ENCODE peak calls at places on chromosomes 4 and X, in seven cellular contexts. One of them, this sample, is unnamed.
A peak's percentile ranks its signal among the peaks of the same experiment; 100 is the strongest.

GRCh38 chr4:98555798-98556445 is 102.5 kb downstream of the TSPAN5 start:
- DNase-seq in transverse colon: no peak
- DNase-seq in NT2/D1: no peak
- DNase-seq in psoas muscle: no peak
- DNase-seq in IMR-90: peak; percentile 49
- DNase-seq in uterus: no peak
- DNase-seq in pancreas: no peak
- DNase-seq in this sample: no peak

GRCh38 chr4:82939414-82939813 is 38.9 kb downstream of the THAP9 start:
- DNase-seq in transverse colon: no peak
- DNase-seq in NT2/D1: no peak
- DNase-seq in psoas muscle: no peak
- DNase-seq in IMR-90: no peak
- DNase-seq in uterus: no peak
- DNase-seq in pancreas: no peak
- DNase-seq in this sample: no peak

GRCh38 chr4:91304292-91304691 is 999.5 kb upstream of the GRID2 start:
- DNase-seq in transverse colon: no peak
- DNase-seq in NT2/D1: no peak
- DNase-seq in psoas muscle: no peak
- DNase-seq in IMR-90: no peak
- DNase-seq in uterus: no peak
- DNase-seq in pancreas: no peak
- DNase-seq in this sample: no peak

GRCh38 chr4:5385741-5386251 is 322.6 kb downstream of the EVC2 start:
- DNase-seq in transverse colon: peak; percentile 80
- DNase-seq in NT2/D1: no peak
- DNase-seq in psoas muscle: no peak
- DNase-seq in IMR-90: no peak
- DNase-seq in uterus: no peak
- DNase-seq in pancreas: peak; percentile 27
- DNase-seq in this sample: no peak

GRCh38 chr4:56731857-56732256 is 50.8 kb upstream of the HOPX start:
- DNase-seq in transverse colon: peak; percentile 53
- DNase-seq in NT2/D1: no peak
- DNase-seq in psoas muscle: peak; percentile 29
- DNase-seq in IMR-90: no peak
- DNase-seq in uterus: no peak
- DNase-seq in pancreas: no peak
- DNase-seq in this sample: peak; percentile 46

GRCh38 chr4:6768539-6768905 is 14.0 kb upstream of the KIAA0232 start:
- DNase-seq in transverse colon: no peak
- DNase-seq in NT2/D1: no peak
- DNase-seq in psoas muscle: peak; percentile 43
- DNase-seq in IMR-90: peak; percentile 37
- DNase-seq in uterus: no peak
- DNase-seq in pancreas: no peak
- DNase-seq in this sample: no peak

GRCh38 chrX:39907964-39908616 is 189.7 kb downstream of the BCOR start:
- DNase-seq in transverse colon: peak; percentile 32
- DNase-seq in NT2/D1: peak; percentile 40
- DNase-seq in psoas muscle: peak; percentile 73
- DNase-seq in IMR-90: peak; percentile 95
- DNase-seq in uterus: peak; percentile 63
- DNase-seq in pancreas: peak; percentile 45
- DNase-seq in this sample: peak; percentile 74

GRCh38 chr4:156972370-156972980 is 876 bp upstream of the PDGFC start:
- DNase-seq in transverse colon: no peak
- DNase-seq in NT2/D1: no peak
- DNase-seq in psoas muscle: no peak
- DNase-seq in IMR-90: peak; percentile 18
- DNase-seq in uterus: no peak
- DNase-seq in pancreas: peak; percentile 31
- DNase-seq in this sample: no peak

GRCh38 chrX:826026-826425 is 195.4 kb downstream of the SHOX start:
- DNase-seq in transverse colon: no peak
- DNase-seq in NT2/D1: no peak
- DNase-seq in psoas muscle: no peak
- DNase-seq in IMR-90: no peak
- DNase-seq in uterus: no peak
- DNase-seq in pancreas: no peak
- DNase-seq in this sample: no peak

GRCh38 chr4:65083076-65083475 is 587.2 kb downstream of the EPHA5 start:
- DNase-seq in transverse colon: no peak
- DNase-seq in NT2/D1: no peak
- DNase-seq in psoas muscle: no peak
- DNase-seq in IMR-90: no peak
- DNase-seq in uterus: no peak
- DNase-seq in pancreas: no peak
- DNase-seq in this sample: peak; percentile 37

GRCh38 chr4:110059556-110060191 is 138.7 kb downstream of the ELOVL6 start:
- DNase-seq in transverse colon: peak; percentile 20
- DNase-seq in NT2/D1: no peak
- DNase-seq in psoas muscle: no peak
- DNase-seq in IMR-90: peak; percentile 13
- DNase-seq in uterus: no peak
- DNase-seq in pancreas: no peak
- DNase-seq in this sample: no peak

GRCh38 chrX:153782324-153782723 is 1.5 kb downstream of the SRPK3 start:
- DNase-seq in transverse colon: no peak
- DNase-seq in NT2/D1: no peak
- DNase-seq in psoas muscle: no peak
- DNase-seq in IMR-90: no peak
- DNase-seq in uterus: no peak
- DNase-seq in pancreas: no peak
- DNase-seq in this sample: no peak

GRCh38 chr4:184540307-184540706 is 66.0 kb upstream of the IRF2 start:
- DNase-seq in transverse colon: no peak
- DNase-seq in NT2/D1: no peak
- DNase-seq in psoas muscle: no peak
- DNase-seq in IMR-90: no peak
- DNase-seq in uterus: no peak
- DNase-seq in pancreas: no peak
- DNase-seq in this sample: no peak

GRCh38 chrX:65607070-65607742 is 60.2 kb upstream of the MSN start:
- DNase-seq in transverse colon: no peak
- DNase-seq in NT2/D1: no peak
- DNase-seq in psoas muscle: no peak
- DNase-seq in IMR-90: peak; percentile 42
- DNase-seq in uterus: no peak
- DNase-seq in pancreas: no peak
- DNase-seq in this sample: no peak

GRCh38 chrX:12237131-12237530 is 98.9 kb downstream of the FRMPD4 start:
- DNase-seq in transverse colon: no peak
- DNase-seq in NT2/D1: no peak
- DNase-seq in psoas muscle: no peak
- DNase-seq in IMR-90: no peak
- DNase-seq in uterus: no peak
- DNase-seq in pancreas: no peak
- DNase-seq in this sample: no peak

GRCh38 chr4:138576684-138577083 is 334.5 kb upstream of the SLC7A11 start:
- DNase-seq in transverse colon: no peak
- DNase-seq in NT2/D1: no peak
- DNase-seq in psoas muscle: no peak
- DNase-seq in IMR-90: peak; percentile 68
- DNase-seq in uterus: no peak
- DNase-seq in pancreas: no peak
- DNase-seq in this sample: no peak

GRCh38 chrX:18920079-18920478 is 63.8 kb downstream of the PHKA2 start:
- DNase-seq in transverse colon: no peak
- DNase-seq in NT2/D1: no peak
- DNase-seq in psoas muscle: no peak
- DNase-seq in IMR-90: no peak
- DNase-seq in uterus: no peak
- DNase-seq in pancreas: no peak
- DNase-seq in this sample: no peak

GRCh38 chr4:4762909-4763814 is 96.3 kb upstream of the MSX1 start:
- DNase-seq in transverse colon: no peak
- DNase-seq in NT2/D1: peak; percentile 28
- DNase-seq in psoas muscle: no peak
- DNase-seq in IMR-90: peak; percentile 59
- DNase-seq in uterus: no peak
- DNase-seq in pancreas: no peak
- DNase-seq in this sample: no peak

GRCh38 chr4:40918330-40918729 is 168.6 kb downstream of the NSUN7 start:
- DNase-seq in transverse colon: peak; percentile 40
- DNase-seq in NT2/D1: no peak
- DNase-seq in psoas muscle: peak; percentile 79
- DNase-seq in IMR-90: peak; percentile 84
- DNase-seq in uterus: peak; percentile 73
- DNase-seq in pancreas: no peak
- DNase-seq in this sample: peak; percentile 71

GRCh38 chr4:41132055-41132683 is 82.2 kb downstream of the APBB2 start:
- DNase-seq in transverse colon: peak; percentile 48
- DNase-seq in NT2/D1: no peak
- DNase-seq in psoas muscle: no peak
- DNase-seq in IMR-90: no peak
- DNase-seq in uterus: no peak
- DNase-seq in pancreas: peak; percentile 61
- DNase-seq in this sample: no peak

GRCh38 chr4:13535708-13536361 is 8.5 kb downstream of the NKX3-2 start:
- DNase-seq in transverse colon: no peak
- DNase-seq in NT2/D1: no peak
- DNase-seq in psoas muscle: no peak
- DNase-seq in IMR-90: no peak
- DNase-seq in uterus: no peak
- DNase-seq in pancreas: no peak
- DNase-seq in this sample: no peak

GRCh38 chr4:148235809-148236208 is 206.4 kb downstream of the NR3C2 start:
- DNase-seq in transverse colon: no peak
- DNase-seq in NT2/D1: no peak
- DNase-seq in psoas muscle: no peak
- DNase-seq in IMR-90: no peak
- DNase-seq in uterus: no peak
- DNase-seq in pancreas: no peak
- DNase-seq in this sample: no peak

GRCh38 chrX:46204721-46205422 is 340.3 kb downstream of the ZNF674 start:
- DNase-seq in transverse colon: no peak
- DNase-seq in NT2/D1: no peak
- DNase-seq in psoas muscle: no peak
- DNase-seq in IMR-90: no peak
- DNase-seq in uterus: no peak
- DNase-seq in pancreas: no peak
- DNase-seq in this sample: no peak

GRCh38 chr4:76233967-76234678 is 17.4 kb upstream of the FAM47E start:
- DNase-seq in transverse colon: peak; percentile 41
- DNase-seq in NT2/D1: no peak
- DNase-seq in psoas muscle: no peak
- DNase-seq in IMR-90: no peak
- DNase-seq in uterus: no peak
- DNase-seq in pancreas: no peak
- DNase-seq in this sample: peak; percentile 52
- H3K4me3 ChIP-seq in transverse colon: no peak overlapping the region
- H3K4me3 ChIP-seq in NT2/D1: peak overlapping the region; percentile 54
- H3K4me3 ChIP-seq in psoas muscle: no peak overlapping the region
- H3K4me3 ChIP-seq in IMR-90: no peak overlapping the region
- H3K4me3 ChIP-seq in uterus: no peak overlapping the region
- H3K4me3 ChIP-seq in pancreas: no peak overlapping the region
- H3K4me3 ChIP-seq in this sample: no peak overlapping the region

DNA sequence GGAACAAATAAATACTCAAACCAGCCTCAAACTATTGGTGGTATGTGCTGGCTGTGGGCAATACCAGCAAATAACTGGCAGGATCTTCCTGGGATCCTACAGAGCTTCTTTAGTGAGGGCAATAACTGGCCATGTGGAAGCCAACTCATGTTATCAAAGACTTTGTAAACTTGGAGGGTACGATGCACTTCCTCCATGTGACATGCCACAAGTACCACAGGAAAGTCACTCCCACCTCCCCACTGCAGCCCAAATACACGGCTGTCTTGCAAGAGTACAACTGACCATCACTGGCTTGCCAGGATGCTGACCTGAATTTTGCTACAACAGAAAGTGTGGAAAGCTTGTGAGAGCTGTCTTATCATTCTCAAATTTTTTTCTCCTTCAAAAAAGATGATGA is 93.3 kb upstream of the MAML3 start:
- DNase-seq in transverse colon: no peak
- DNase-seq in NT2/D1: no peak
- DNase-seq in psoas muscle: no peak
- DNase-seq in IMR-90: no peak
- DNase-seq in uterus: no peak
- DNase-seq in pancreas: no peak
- DNase-seq in this sample: no peak
- H3K4me1 ChIP-seq in transverse colon: peaks cover 29% of the 10 kb centered on the region
- H3K4me1 ChIP-seq in NT2/D1: peaks cover 5% of the 10 kb centered on the region
- H3K4me1 ChIP-seq in psoas muscle: peaks cover 12% of the 10 kb centered on the region
- H3K4me1 ChIP-seq in IMR-90: peaks cover 4% of the 10 kb centered on the region
- H3K4me1 ChIP-seq in uterus: no peaks in the 10 kb centered on the region
- H3K4me1 ChIP-seq in pancreas: peaks cover 18% of the 10 kb centered on the region
- H3K4me1 ChIP-seq in this sample: peaks cover 4% of the 10 kb centered on the region

GRCh38 chrX:42934020-42934701 is 156.2 kb upstream of the PPP1R2C start:
- DNase-seq in transverse colon: peak; percentile 43
- DNase-seq in NT2/D1: no peak
- DNase-seq in psoas muscle: no peak
- DNase-seq in IMR-90: no peak
- DNase-seq in uterus: no peak
- DNase-seq in pancreas: no peak
- DNase-seq in this sample: no peak
- H3K4me3 ChIP-seq in transverse colon: no peak overlapping the region
- H3K4me3 ChIP-seq in NT2/D1: no peak overlapping the region
- H3K4me3 ChIP-seq in psoas muscle: no peak overlapping the region
- H3K4me3 ChIP-seq in IMR-90: no peak overlapping the region
- H3K4me3 ChIP-seq in uterus: no peak overlapping the region
- H3K4me3 ChIP-seq in pancreas: no peak overlapping the region
- H3K4me3 ChIP-seq in this sample: no peak overlapping the region

DNA sequence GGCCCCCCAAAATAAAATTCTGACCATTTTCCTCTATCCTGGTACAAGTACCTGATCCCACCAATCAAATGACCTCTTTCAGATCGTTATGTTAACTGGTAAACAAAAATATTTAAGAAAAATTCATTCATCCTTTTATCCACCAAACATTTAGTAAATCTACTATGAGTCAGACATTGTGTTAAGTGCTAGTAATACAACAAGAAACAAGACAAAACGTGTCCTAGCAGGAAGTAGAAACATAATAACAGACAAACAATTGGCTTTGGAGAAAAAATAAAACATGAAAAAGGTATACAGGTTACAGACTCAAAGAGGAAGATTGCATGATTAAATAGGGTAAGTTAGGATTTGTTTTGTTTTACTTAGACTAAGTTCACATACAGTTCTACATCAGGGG is 43.7 kb downstream of the ANTXR2 start:
- DNase-seq in transverse colon: no peak
- DNase-seq in NT2/D1: no peak
- DNase-seq in psoas muscle: no peak
- DNase-seq in IMR-90: no peak
- DNase-seq in uterus: no peak
- DNase-seq in pancreas: no peak
- DNase-seq in this sample: no peak
- H3K4me1 ChIP-seq in transverse colon: peaks cover 3% of the 10 kb centered on the region
- H3K4me1 ChIP-seq in NT2/D1: no peaks in the 10 kb centered on the region
- H3K4me1 ChIP-seq in psoas muscle: no peaks in the 10 kb centered on the region
- H3K4me1 ChIP-seq in IMR-90: no peaks in the 10 kb centered on the region
- H3K4me1 ChIP-seq in uterus: no peaks in the 10 kb centered on the region
- H3K4me1 ChIP-seq in pancreas: no peaks in the 10 kb centered on the region
- H3K4me1 ChIP-seq in this sample: no peaks in the 10 kb centered on the region

GRCh38 chr4:73869130-73870055 is at the start of gene CXCL1:
- DNase-seq in transverse colon: peak; percentile 74
- DNase-seq in NT2/D1: no peak
- DNase-seq in psoas muscle: peak; percentile 36
- DNase-seq in IMR-90: no peak
- DNase-seq in uterus: no peak
- DNase-seq in pancreas: peak; percentile 39
- DNase-seq in this sample: peak; percentile 35
- H3K4me3 ChIP-seq in transverse colon: peak within 1 kb of the TSS; percentile 49
- H3K4me3 ChIP-seq in NT2/D1: peak within 1 kb of the TSS; percentile 50
- H3K4me3 ChIP-seq in psoas muscle: peak within 1 kb of the TSS; percentile 67
- H3K4me3 ChIP-seq in IMR-90: peak within 1 kb of the TSS; percentile 55
- H3K4me3 ChIP-seq in uterus: peak within 1 kb of the TSS; percentile 35
- H3K4me3 ChIP-seq in pancreas: peak within 1 kb of the TSS; percentile 41
- H3K4me3 ChIP-seq in this sample: peak within 1 kb of the TSS; percentile 55

This sample was measured in lung.